ENCODE peak calls at places on chromosomes 5 and 9, in nine cellular contexts. O is Panc1, K is endothelial cell of umbilical vein, Z is HepG2, E is vagina, U is spleen, J is breast epithelium, C is stomach, I is HCT116. B is an unnamed sample.
A peak's percentile ranks its signal among the peaks of the same experiment; 100 is the strongest.

GRCh38 chr5:73263001-73263710 is 90.2 kb downstream of the TMEM174 start:
- DNase-seq in O (no peak), K (no peak), Z (no peak), E (no peak), U (no peak), J (no peak), C (no peak), I (no peak), B (no peak)

GRCh38 chr9:123407537-123407828 is 51.5 kb downstream of the CRB2 start:
- DNase-seq in O (no peak), K (no peak), Z (no peak), E (no peak), U (no peak), J (no peak), C (no peak), I (no peak), B (no peak)

GRCh38 chr5:138732933-138733332 is 20.3 kb upstream of the CTNNA1 start:
- DNase-seq in O (no peak), K (no peak), Z (no peak), E (no peak), U (peak; percentile 2), J (no peak), C (no peak), I (no peak), B (no peak)

GRCh38 chr9:130626249-130626982 is 38.0 kb upstream of the PRDM12 start:
- DNase-seq in O (no peak), K (no peak), Z (no peak), E (no peak), U (no peak), J (no peak), C (no peak), I (no peak), B (no peak)

GRCh38 chr5:41755705-41756104 is 114.5 kb downstream of the OXCT1 start:
- DNase-seq in O (no peak), K (no peak), Z (no peak), E (no peak), U (no peak), J (no peak), C (no peak), I (no peak), B (no peak)

GRCh38 chr5:10323588-10324488 is 16.1 kb upstream of the CMBL start:
- DNase-seq in O (no peak), K (no peak), Z (peak; percentile 30), E (no peak), U (no peak), J (no peak), C (no peak), I (no peak), B (no peak)

GRCh38 chr5:68220914-68221313 is 5.4 kb downstream of the PIK3R1 start:
- DNase-seq in O (no peak), K (no peak), Z (no peak), E (no peak), U (no peak), J (no peak), C (no peak), I (no peak), B (no peak)

GRCh38 chr9:21525174-21525573 is 43.1 kb upstream of the IFNE start:
- DNase-seq in O (no peak), K (no peak), Z (no peak), E (no peak), U (no peak), J (no peak), C (no peak), I (no peak), B (no peak)

GRCh38 chr5:62779010-62779422 is 200.4 kb downstream of the LRRC70 start:
- DNase-seq in O (peak; percentile 32), K (peak; percentile 52), Z (peak; percentile 64), E (no peak), U (no peak), J (no peak), C (no peak), I (peak; percentile 48), B (no peak)

GRCh38 chr9:136804509-136805206 is 3.1 kb upstream of the RABL6 start:
- DNase-seq in O (no peak), K (no peak), Z (no peak), E (no peak), U (no peak), J (peak; percentile 90), C (no peak), I (no peak), B (no peak)

GRCh38 chr9:99353408-99353807 is 131.3 kb downstream of the SEC61B start:
- DNase-seq in O (no peak), K (no peak), Z (no peak), E (no peak), U (no peak), J (no peak), C (no peak), I (no peak), B (no peak)

GRCh38 chr5:140145818-140146522 is 20.2 kb downstream of the IGIP start:
- DNase-seq in O (no peak), K (peak; percentile 61), Z (peak; percentile 38), E (no peak), U (peak; percentile 92), J (peak; percentile 60), C (peak; percentile 84), I (no peak), B (peak; percentile 17)

GRCh38 chr9:92781902-92782301 is 17.3 kb upstream of the BICD2 start:
- DNase-seq in O (no peak), K (no peak), Z (no peak), E (no peak), U (no peak), J (no peak), C (no peak), I (no peak), B (no peak)

GRCh38 chr9:4038182-4038723 is 261.6 kb downstream of the GLIS3 start:
- DNase-seq in O (no peak), K (no peak), Z (no peak), E (no peak), U (no peak), J (no peak), C (no peak), I (peak; percentile 59), B (no peak)

GRCh38 chr5:10301842-10302610 is 5.7 kb downstream of the CMBL start:
- DNase-seq in O (no peak), K (no peak), Z (no peak), E (no peak), U (peak; percentile 86), J (peak; percentile 93), C (peak; percentile 97), I (no peak), B (no peak)

GRCh38 chr5:160467555-160468418 is 46.1 kb downstream of the PTTG1 start:
- DNase-seq in O (peak; percentile 70), K (peak; percentile 89), Z (peak; percentile 97), E (no peak), U (peak; percentile 93), J (no peak), C (peak; percentile 89), I (no peak), B (no peak)

GRCh38 chr9:137411670-137412380 is 11.1 kb downstream of the EXD3 start:
- DNase-seq in O (peak; percentile 33), K (peak; percentile 93), Z (no peak), E (no peak), U (peak; percentile 88), J (peak; percentile 92), C (peak; percentile 91), I (peak; percentile 75), B (peak; percentile 77)

GRCh38 chr9:89234636-89235035 is 56.0 kb upstream of the SHC3 start:
- DNase-seq in O (no peak), K (no peak), Z (no peak), E (no peak), U (no peak), J (no peak), C (no peak), I (no peak), B (no peak)

GRCh38 chr9:128249914-128250838 is 25.6 kb downstream of the GOLGA2 start:
- DNase-seq in O (peak; percentile 18), K (peak; percentile 82), Z (no peak), E (no peak), U (peak; percentile 98), J (peak; percentile 93), C (peak; percentile 99), I (peak; percentile 87), B (peak; percentile 76)
- TF ChIP-seq POLR2AphosphoS5 in O (no peak), K (no peak), Z (no peak), E (no peak), U (peak; percentile 75), J (no peak), C (no peak), I (peak; percentile 68), B (no peak)

GRCh38 chr5:17304282-17304681 is 86.9 kb downstream of the BASP1 start:
- DNase-seq in O (no peak), K (no peak), Z (no peak), E (no peak), U (no peak), J (no peak), C (no peak), I (no peak), B (no peak)
- TF ChIP-seq CTCF in O (no peak), K (no peak), Z (no peak), E (no peak), U (no peak), J (no peak), C (no peak), I (no peak), B (no peak)

DNA sequence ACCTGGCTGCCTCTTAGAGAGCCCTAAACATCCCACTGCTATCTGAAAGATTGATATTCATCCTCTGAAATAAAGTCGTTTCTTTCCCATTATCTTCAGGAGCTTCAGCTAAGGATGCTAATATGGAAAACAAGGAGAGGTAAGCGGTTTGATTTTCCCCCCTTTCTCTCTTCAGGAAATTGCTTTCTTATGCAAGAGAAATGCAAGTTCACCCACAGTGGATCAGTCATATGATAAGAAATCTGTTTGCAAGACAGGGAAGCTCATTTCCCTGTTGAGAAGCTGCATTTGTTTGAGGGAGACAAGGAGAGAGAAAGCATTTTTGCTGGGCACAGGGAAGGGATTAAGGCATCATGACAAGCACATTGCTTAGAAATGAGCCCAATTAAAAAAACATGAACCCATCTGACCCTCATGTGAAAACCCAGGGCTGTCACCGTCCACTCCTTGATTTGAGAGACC is 53.7 kb upstream of the BOD1 start:
- DNase-seq in O (no peak), K (peak; percentile 36), Z (no peak), E (no peak), U (no peak), J (no peak), C (peak; percentile 4), I (no peak), B (no peak)
- H3K27ac ChIP-seq in O (no peak overlapping the region), K (no peak overlapping the region), Z (no peak overlapping the region), E (peak overlapping the region; percentile 47), U (no peak overlapping the region), J (peak overlapping the region; percentile 82), C (peak overlapping the region; percentile 53), I (no peak overlapping the region), B (no peak overlapping the region)

DNA sequence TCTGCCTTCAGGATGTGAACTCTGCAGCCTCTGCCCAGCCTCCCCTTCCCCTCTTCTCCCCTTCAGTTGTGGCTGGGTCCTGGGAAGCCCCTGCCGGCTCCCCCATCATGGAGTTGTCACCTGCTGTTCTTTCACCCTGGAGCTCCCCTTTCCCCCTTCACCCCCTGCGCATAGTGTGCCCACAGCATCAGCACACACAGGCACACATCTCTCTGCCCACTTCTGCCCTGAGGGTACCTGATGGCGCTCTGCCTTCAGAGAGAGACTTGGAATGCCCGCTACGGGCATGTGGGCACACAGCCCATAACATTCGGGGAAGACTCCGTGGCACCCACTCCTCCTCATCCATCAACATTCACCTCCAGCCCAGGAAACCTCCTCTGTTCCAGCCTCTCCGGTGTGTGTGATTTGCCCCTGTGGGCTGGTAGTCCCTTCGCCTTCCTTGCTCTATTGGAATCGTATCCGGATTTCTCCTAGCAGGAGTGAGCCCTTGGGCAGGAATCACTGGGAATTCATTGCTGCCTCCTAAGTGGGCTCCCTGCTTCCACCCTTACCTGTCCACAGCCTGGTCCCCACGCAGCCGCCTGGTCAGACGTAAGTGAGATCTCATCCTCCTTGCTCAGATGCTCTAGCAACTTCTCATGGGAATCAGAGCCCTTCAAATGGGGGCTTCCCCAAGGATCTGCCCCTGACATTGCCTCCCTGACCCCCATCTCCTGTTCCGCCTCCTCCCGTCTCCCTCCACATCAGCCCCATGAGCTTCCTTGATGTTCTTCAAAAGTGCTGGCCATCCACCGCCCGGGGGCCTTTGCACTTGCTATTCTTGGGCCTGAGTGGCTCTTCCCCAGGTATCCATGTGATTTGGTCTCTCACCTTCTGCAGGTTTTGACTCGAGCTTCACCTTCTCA is 61.5 kb upstream of the CTSL start:
- DNase-seq in O (no peak), K (no peak), Z (no peak), E (peak; percentile 61), U (no peak), J (no peak), C (no peak), I (no peak), B (no peak)
- TF ChIP-seq POLR2AphosphoS5 in O (no peak), K (no peak), Z (no peak), E (no peak), U (no peak), J (no peak), C (no peak), I (no peak), B (no peak)

B was measured in HL-60.